ENCODE peak calls at places on chromosomes 4 and X, in four cellular contexts. One of them, this sample, is unnamed.
A peak's percentile ranks its signal among the peaks of the same experiment; 100 is the strongest.

GRCh38 chr4:54016504-54016903 is 47.9 kb downstream of the CHIC2 start:
- DNase-seq in K562: no peak
- DNase-seq in HepG2: no peak
- DNase-seq in H1: no peak
- DNase-seq in this sample: no peak

GRCh38 chr4:121353213-121353612 is 27.6 kb downstream of the QRFPR start:
- DNase-seq in K562: no peak
- DNase-seq in HepG2: no peak
- DNase-seq in H1: no peak
- DNase-seq in this sample: no peak

GRCh38 chrX:21408776-21409175 is 34.6 kb downstream of the CNKSR2 start:
- DNase-seq in K562: no peak
- DNase-seq in HepG2: no peak
- DNase-seq in H1: no peak
- DNase-seq in this sample: no peak

GRCh38 chr4:76982638-76983579 is 33.4 kb downstream of the SEPTIN11 start:
- DNase-seq in K562: peak; percentile 62
- DNase-seq in HepG2: peak; percentile 8
- DNase-seq in H1: no peak
- DNase-seq in this sample: no peak

GRCh38 chrX:2610246-2611170 is 80.6 kb upstream of the CD99 start:
- DNase-seq in K562: no peak
- DNase-seq in HepG2: no peak
- DNase-seq in H1: no peak
- DNase-seq in this sample: no peak

GRCh38 chr4:84503495-84504437 is 4.7 kb upstream of the NKX6-1 start:
- DNase-seq in K562: peak; percentile 61
- DNase-seq in HepG2: peak; percentile 46
- DNase-seq in H1: no peak
- DNase-seq in this sample: no peak

GRCh38 chrX:41558531-41558930 is 111.4 kb downstream of the NYX start:
- DNase-seq in K562: peak; percentile 9
- DNase-seq in HepG2: no peak
- DNase-seq in H1: no peak
- DNase-seq in this sample: no peak

GRCh38 chr4:78954048-78954666 is 14.9 kb upstream of the PAQR3 start:
- DNase-seq in K562: peak; percentile 32
- DNase-seq in HepG2: peak; percentile 9
- DNase-seq in H1: no peak
- DNase-seq in this sample: no peak

GRCh38 chr4:110275871-110276270 is 77.5 kb upstream of the ELOVL6 start:
- DNase-seq in K562: no peak
- DNase-seq in HepG2: no peak
- DNase-seq in H1: no peak
- DNase-seq in this sample: no peak

GRCh38 chrX:1534321-1535168 is 2.4 kb downstream of the P2RY8 start:
- DNase-seq in K562: peak; percentile 43
- DNase-seq in HepG2: no peak
- DNase-seq in H1: peak; percentile 60
- DNase-seq in this sample: no peak

GRCh38 chrX:153477901-153478300 is 7.5 kb upstream of the HAUS7 start:
- DNase-seq in K562: no peak
- DNase-seq in HepG2: no peak
- DNase-seq in H1: no peak
- DNase-seq in this sample: no peak

GRCh38 chr4:106584590-106584989 is 216.0 kb upstream of the GIMD1 start:
- DNase-seq in K562: no peak
- DNase-seq in HepG2: no peak
- DNase-seq in H1: no peak
- DNase-seq in this sample: no peak

GRCh38 chrX:12378263-12378662 is 240.0 kb downstream of the FRMPD4 start:
- DNase-seq in K562: no peak
- DNase-seq in HepG2: no peak
- DNase-seq in H1: no peak
- DNase-seq in this sample: no peak

DNA sequence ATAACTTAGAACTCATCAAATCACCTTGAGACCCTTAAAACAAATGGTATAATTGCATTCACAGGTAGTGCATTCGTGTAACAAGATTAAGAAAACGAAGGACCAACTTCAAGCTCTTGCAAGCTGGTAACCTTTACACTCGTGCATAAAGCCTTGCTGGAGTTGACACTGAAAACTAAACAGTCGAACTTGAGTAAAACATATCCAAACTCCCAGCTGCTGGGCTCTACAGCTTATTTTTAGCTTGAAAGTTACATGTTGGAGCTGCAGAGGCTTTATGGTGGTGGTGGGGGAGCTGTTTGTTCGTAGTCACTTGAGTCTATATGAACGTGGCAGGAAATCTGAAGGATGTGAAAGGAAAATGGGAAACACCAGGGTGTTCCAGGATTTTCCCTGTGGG is 2.7 kb upstream of the WDR1 start:
- DNase-seq in K562: no peak
- DNase-seq in HepG2: no peak
- DNase-seq in H1: no peak
- DNase-seq in this sample: no peak
- TF ChIP-seq HDAC6 in K562: no peak
- TF ChIP-seq HDAC6 in HepG2: no peak
- TF ChIP-seq HDAC6 in H1: no peak
- TF ChIP-seq HDAC6 in this sample: no peak

GRCh38 chrX:108270739-108271396 is 167.4 kb downstream of the COL4A6 start:
- DNase-seq in K562: no peak
- DNase-seq in HepG2: no peak
- DNase-seq in H1: no peak
- DNase-seq in this sample: no peak
- TF ChIP-seq HDAC6 in K562: no peak
- TF ChIP-seq HDAC6 in HepG2: no peak
- TF ChIP-seq HDAC6 in H1: no peak
- TF ChIP-seq HDAC6 in this sample: no peak

GRCh38 chr4:113131146-113131545 is 81.7 kb downstream of the ANK2 start:
- DNase-seq in K562: no peak
- DNase-seq in HepG2: no peak
- DNase-seq in H1: no peak
- DNase-seq in this sample: no peak

GRCh38 chr4:113122066-113122465 is 72.6 kb downstream of the ANK2 start:
- DNase-seq in K562: no peak
- DNase-seq in HepG2: no peak
- DNase-seq in H1: no peak
- DNase-seq in this sample: no peak

GRCh38 chr4:113125418-113125817 is 76.0 kb downstream of the ANK2 start:
- DNase-seq in K562: no peak
- DNase-seq in HepG2: no peak
- DNase-seq in H1: no peak
- DNase-seq in this sample: no peak
- TF ChIP-seq HDAC6 in K562: no peak
- TF ChIP-seq HDAC6 in HepG2: no peak
- TF ChIP-seq HDAC6 in H1: no peak
- TF ChIP-seq HDAC6 in this sample: no peak

DNA sequence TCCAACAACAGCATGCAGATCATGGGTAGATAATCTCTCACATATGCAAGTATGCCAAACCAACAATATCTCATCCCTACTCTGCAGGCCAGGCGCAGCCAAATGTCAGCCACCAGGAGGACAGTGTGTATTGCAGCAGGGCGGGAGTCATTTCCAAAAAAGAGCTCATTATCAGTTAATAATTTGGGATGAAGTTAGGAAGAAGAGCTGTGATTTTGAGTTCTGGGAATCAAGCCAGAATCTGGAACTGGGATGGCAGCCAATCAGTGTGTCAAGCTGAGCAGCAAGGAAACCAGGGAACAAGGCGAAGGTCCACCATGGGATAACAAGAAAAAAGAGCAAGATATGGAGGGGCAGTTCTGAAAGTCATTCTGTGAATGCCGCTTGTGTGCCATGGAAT is 88.2 kb upstream of the CAMK2D start:
- DNase-seq in K562: no peak
- DNase-seq in HepG2: no peak
- DNase-seq in H1: no peak
- DNase-seq in this sample: no peak
- TF ChIP-seq HDAC6 in K562: no peak
- TF ChIP-seq HDAC6 in HepG2: no peak
- TF ChIP-seq HDAC6 in H1: no peak
- TF ChIP-seq HDAC6 in this sample: no peak

DNA sequence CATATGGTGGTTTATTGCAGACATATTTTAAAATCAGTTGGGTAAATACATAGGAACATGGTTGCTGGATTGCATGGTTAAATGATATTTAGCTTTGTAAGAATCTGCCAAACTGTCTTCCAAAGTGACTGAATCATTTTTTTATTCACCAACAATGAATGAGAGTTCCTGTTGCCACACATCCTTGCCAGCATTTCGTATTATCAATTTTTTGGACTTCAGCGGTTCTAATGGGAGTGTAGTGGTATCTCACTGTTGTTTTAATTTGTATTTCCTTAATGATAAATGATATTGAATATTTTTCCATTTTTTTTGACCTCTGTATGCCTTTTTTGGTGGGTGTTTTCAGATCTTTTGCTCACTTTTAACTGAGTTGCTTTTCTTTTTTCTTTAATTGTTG is 1.4 kb upstream of the MTHFD2L start:
- DNase-seq in K562: no peak
- DNase-seq in HepG2: no peak
- DNase-seq in H1: no peak
- DNase-seq in this sample: no peak
- TF ChIP-seq HDAC6 in K562: no peak
- TF ChIP-seq HDAC6 in HepG2: no peak
- TF ChIP-seq HDAC6 in H1: no peak
- TF ChIP-seq HDAC6 in this sample: no peak

DNA sequence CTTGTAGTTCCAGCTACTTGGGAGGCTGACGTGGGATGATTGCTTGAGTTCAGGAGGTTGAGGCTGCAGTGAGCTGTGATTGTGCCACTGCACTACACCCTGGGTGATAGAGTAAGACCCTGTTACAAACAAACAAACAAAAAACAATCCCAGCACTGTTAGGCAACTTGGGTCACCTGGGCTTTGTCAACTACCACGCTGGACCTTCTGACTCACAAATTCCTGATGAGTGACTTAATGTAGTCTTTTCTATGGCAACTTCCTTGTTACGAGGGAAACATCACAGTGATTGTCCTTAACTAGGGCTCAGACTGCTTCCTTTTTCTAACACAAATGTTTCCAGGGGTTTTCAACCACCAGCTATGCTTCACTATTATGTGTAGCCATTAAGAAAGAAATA is 128.8 kb upstream of the GPC4 start:
- DNase-seq in K562: no peak
- DNase-seq in HepG2: peak; percentile 65
- DNase-seq in H1: no peak
- DNase-seq in this sample: no peak
- TF ChIP-seq HDAC6 in K562: no peak
- TF ChIP-seq HDAC6 in HepG2: no peak
- TF ChIP-seq HDAC6 in H1: no peak
- TF ChIP-seq HDAC6 in this sample: no peak

DNA sequence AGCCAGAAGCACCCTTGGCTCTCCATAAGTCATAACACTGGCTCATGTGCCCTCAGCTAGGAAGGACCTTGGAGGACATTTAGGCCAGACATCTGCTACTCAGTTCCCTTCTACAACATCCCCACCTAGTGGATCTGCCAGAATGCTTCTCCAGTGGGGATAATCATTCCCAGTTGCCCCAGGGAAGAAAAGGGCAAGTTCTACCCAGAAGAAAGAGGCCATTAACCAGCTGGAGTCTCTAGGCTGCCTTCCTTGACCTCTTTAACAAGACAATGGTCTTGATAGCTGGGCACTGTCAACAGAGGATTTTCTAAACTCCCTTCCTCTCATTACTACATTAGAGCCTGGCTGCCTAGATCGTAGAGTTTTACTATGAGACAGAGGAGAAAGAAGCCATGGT is 42.0 kb downstream of the LGI2 start:
- DNase-seq in K562: no peak
- DNase-seq in HepG2: peak; percentile 13
- DNase-seq in H1: peak; percentile 65
- DNase-seq in this sample: no peak
- TF ChIP-seq HDAC6 in K562: no peak
- TF ChIP-seq HDAC6 in HepG2: no peak
- TF ChIP-seq HDAC6 in H1: no peak
- TF ChIP-seq HDAC6 in this sample: no peak

GRCh38 chrX:99001286-99001685 is 1408.8 kb downstream of the PCDH19 start:
- DNase-seq in K562: no peak
- DNase-seq in HepG2: no peak
- DNase-seq in H1: no peak
- DNase-seq in this sample: no peak
- TF ChIP-seq HDAC6 in K562: no peak
- TF ChIP-seq HDAC6 in HepG2: no peak
- TF ChIP-seq HDAC6 in H1: no peak
- TF ChIP-seq HDAC6 in this sample: no peak